ENCODE peak calls at places on chromosomes 7 and 10, in five cellular contexts. One of them, this sample, is unnamed.
A peak's percentile ranks its signal among the peaks of the same experiment; 100 is the strongest.

GRCh38 chr10:116296358-116296757 is 23.4 kb upstream of the GFRA1 start:
- DNase-seq in AG09319: no peak
- DNase-seq in GM12865: no peak
- DNase-seq in HL-60: no peak
- DNase-seq in lower lobe of right lung: no peak
- DNase-seq in this sample: no peak

GRCh38 chr10:50392966-50393718 is 141.8 kb upstream of the ASAH2 start:
- DNase-seq in HL-60: no peak
- DNase-seq in lower lobe of right lung: no peak
- DNase-seq in GM12865: no peak
- DNase-seq in AG09319: no peak
- DNase-seq in this sample: no peak

GRCh38 chr10:29470355-29470705 is 164.4 kb downstream of the SVIL start:
- DNase-seq in lower lobe of right lung: no peak
- DNase-seq in HL-60: peak; percentile 1
- DNase-seq in GM12865: no peak
- DNase-seq in AG09319: no peak
- DNase-seq in this sample: peak; percentile 51

GRCh38 chr7:68622500-68622899 is 975.8 kb upstream of the AUTS2 start:
- DNase-seq in HL-60: no peak
- DNase-seq in AG09319: no peak
- DNase-seq in lower lobe of right lung: no peak
- DNase-seq in GM12865: no peak
- DNase-seq in this sample: no peak

GRCh38 chr10:49572594-49573114 is 33.7 kb upstream of the ERCC6 start:
- DNase-seq in lower lobe of right lung: no peak
- DNase-seq in GM12865: no peak
- DNase-seq in AG09319: no peak
- DNase-seq in HL-60: no peak
- DNase-seq in this sample: no peak

GRCh38 chr10:122462533-122463465 is 1.4 kb downstream of the HTRA1 start:
- DNase-seq in GM12865: no peak
- DNase-seq in HL-60: no peak
- DNase-seq in AG09319: no peak
- DNase-seq in lower lobe of right lung: no peak
- DNase-seq in this sample: no peak

GRCh38 chr10:42990016-42990720 is 86.7 kb upstream of the RET start:
- DNase-seq in AG09319: no peak
- DNase-seq in GM12865: no peak
- DNase-seq in lower lobe of right lung: peak; percentile 34
- DNase-seq in HL-60: no peak
- DNase-seq in this sample: peak; percentile 13

GRCh38 chr7:64881461-64882287 is 21.4 kb upstream of the ZNF273 start:
- DNase-seq in lower lobe of right lung: no peak
- DNase-seq in HL-60: no peak
- DNase-seq in GM12865: no peak
- DNase-seq in AG09319: no peak
- DNase-seq in this sample: no peak

GRCh38 chr7:7884855-7885254 is 83.7 kb upstream of the GLCCI1 start:
- DNase-seq in AG09319: no peak
- DNase-seq in GM12865: no peak
- DNase-seq in lower lobe of right lung: no peak
- DNase-seq in HL-60: no peak
- DNase-seq in this sample: no peak

GRCh38 chr7:137423321-137423720 is 79.8 kb upstream of the PTN start:
- DNase-seq in AG09319: no peak
- DNase-seq in lower lobe of right lung: no peak
- DNase-seq in HL-60: no peak
- DNase-seq in GM12865: no peak
- DNase-seq in this sample: no peak

GRCh38 chr7:93890041-93890463 is 501 bp downstream of the TFPI2 start:
- DNase-seq in HL-60: no peak
- DNase-seq in AG09319: no peak
- DNase-seq in GM12865: peak; percentile 65
- DNase-seq in lower lobe of right lung: peak; percentile 43
- DNase-seq in this sample: peak; percentile 20

GRCh38 chr7:42843209-42843800 is 68.6 kb downstream of the C7orf25 start:
- DNase-seq in AG09319: no peak
- DNase-seq in GM12865: peak; percentile 3
- DNase-seq in HL-60: peak; percentile 46
- DNase-seq in lower lobe of right lung: no peak
- DNase-seq in this sample: peak; percentile 49

GRCh38 chr10:122294006-122294405 is 22.9 kb downstream of the BTBD16 start:
- DNase-seq in GM12865: no peak
- DNase-seq in AG09319: no peak
- DNase-seq in HL-60: no peak
- DNase-seq in lower lobe of right lung: no peak
- DNase-seq in this sample: no peak

GRCh38 chr7:3559178-3559765 is 258.2 kb downstream of the SDK1 start:
- DNase-seq in lower lobe of right lung: no peak
- DNase-seq in AG09319: no peak
- DNase-seq in HL-60: no peak
- DNase-seq in GM12865: no peak
- DNase-seq in this sample: peak; percentile 5

GRCh38 chr7:98107313-98107691 is 640 bp downstream of the LMTK2 start:
- DNase-seq in GM12865: peak; percentile 38
- DNase-seq in AG09319: no peak
- DNase-seq in HL-60: peak; percentile 7
- DNase-seq in lower lobe of right lung: no peak
- DNase-seq in this sample: peak; percentile 27

GRCh38 chr7:148173296-148173695 is 417.3 kb upstream of the C7orf33 start:
- DNase-seq in GM12865: no peak
- DNase-seq in lower lobe of right lung: no peak
- DNase-seq in HL-60: no peak
- DNase-seq in AG09319: no peak
- DNase-seq in this sample: no peak

GRCh38 chr7:148657929-148658328 is 40.8 kb upstream of the CUL1 start:
- DNase-seq in HL-60: no peak
- DNase-seq in lower lobe of right lung: no peak
- DNase-seq in GM12865: no peak
- DNase-seq in AG09319: no peak
- DNase-seq in this sample: no peak

GRCh38 chr10:4352566-4352961 is 473.4 kb upstream of the AKR1E2 start:
- DNase-seq in lower lobe of right lung: no peak
- DNase-seq in AG09319: no peak
- DNase-seq in HL-60: no peak
- DNase-seq in GM12865: no peak
- DNase-seq in this sample: no peak

GRCh38 chr10:43524434-43525247 is 49.8 kb downstream of the ZNF239 start:
- DNase-seq in AG09319: no peak
- DNase-seq in HL-60: no peak
- DNase-seq in GM12865: no peak
- DNase-seq in lower lobe of right lung: no peak
- DNase-seq in this sample: no peak

GRCh38 chr7:4178416-4178815 is 503.7 kb upstream of the FOXK1 start:
- DNase-seq in HL-60: no peak
- DNase-seq in GM12865: no peak
- DNase-seq in AG09319: no peak
- DNase-seq in lower lobe of right lung: no peak
- DNase-seq in this sample: no peak

GRCh38 chr10:104517946-104518345 is 123.1 kb upstream of the SORCS3 start:
- DNase-seq in AG09319: no peak
- DNase-seq in GM12865: no peak
- DNase-seq in HL-60: no peak
- DNase-seq in lower lobe of right lung: no peak
- DNase-seq in this sample: no peak

GRCh38 chr7:131029002-131029401 is 295.0 kb upstream of the KLF14 start:
- DNase-seq in lower lobe of right lung: no peak
- DNase-seq in GM12865: no peak
- DNase-seq in HL-60: no peak
- DNase-seq in AG09319: no peak
- DNase-seq in this sample: no peak

GRCh38 chr7:5286933-5287332 is 4.2 kb downstream of the SLC29A4 start:
- DNase-seq in GM12865: no peak
- DNase-seq in HL-60: no peak
- DNase-seq in lower lobe of right lung: no peak
- DNase-seq in AG09319: no peak
- DNase-seq in this sample: no peak

GRCh38 chr7:5283421-5284303 is 919 bp downstream of the SLC29A4 start:
- DNase-seq in AG09319: no peak
- DNase-seq in lower lobe of right lung: no peak
- DNase-seq in HL-60: no peak
- DNase-seq in GM12865: no peak
- DNase-seq in this sample: no peak

GRCh38 chr7:5287802-5288201 is 5.1 kb downstream of the SLC29A4 start:
- DNase-seq in GM12865: no peak
- DNase-seq in AG09319: no peak
- DNase-seq in lower lobe of right lung: no peak
- DNase-seq in HL-60: no peak
- DNase-seq in this sample: no peak

GRCh38 chr7:5282464-5283316 is at the start of gene SLC29A4:
- DNase-seq in AG09319: peak; percentile 2
- DNase-seq in HL-60: no peak
- DNase-seq in lower lobe of right lung: no peak
- DNase-seq in GM12865: peak; percentile 15
- DNase-seq in this sample: peak; percentile 22

DNA sequence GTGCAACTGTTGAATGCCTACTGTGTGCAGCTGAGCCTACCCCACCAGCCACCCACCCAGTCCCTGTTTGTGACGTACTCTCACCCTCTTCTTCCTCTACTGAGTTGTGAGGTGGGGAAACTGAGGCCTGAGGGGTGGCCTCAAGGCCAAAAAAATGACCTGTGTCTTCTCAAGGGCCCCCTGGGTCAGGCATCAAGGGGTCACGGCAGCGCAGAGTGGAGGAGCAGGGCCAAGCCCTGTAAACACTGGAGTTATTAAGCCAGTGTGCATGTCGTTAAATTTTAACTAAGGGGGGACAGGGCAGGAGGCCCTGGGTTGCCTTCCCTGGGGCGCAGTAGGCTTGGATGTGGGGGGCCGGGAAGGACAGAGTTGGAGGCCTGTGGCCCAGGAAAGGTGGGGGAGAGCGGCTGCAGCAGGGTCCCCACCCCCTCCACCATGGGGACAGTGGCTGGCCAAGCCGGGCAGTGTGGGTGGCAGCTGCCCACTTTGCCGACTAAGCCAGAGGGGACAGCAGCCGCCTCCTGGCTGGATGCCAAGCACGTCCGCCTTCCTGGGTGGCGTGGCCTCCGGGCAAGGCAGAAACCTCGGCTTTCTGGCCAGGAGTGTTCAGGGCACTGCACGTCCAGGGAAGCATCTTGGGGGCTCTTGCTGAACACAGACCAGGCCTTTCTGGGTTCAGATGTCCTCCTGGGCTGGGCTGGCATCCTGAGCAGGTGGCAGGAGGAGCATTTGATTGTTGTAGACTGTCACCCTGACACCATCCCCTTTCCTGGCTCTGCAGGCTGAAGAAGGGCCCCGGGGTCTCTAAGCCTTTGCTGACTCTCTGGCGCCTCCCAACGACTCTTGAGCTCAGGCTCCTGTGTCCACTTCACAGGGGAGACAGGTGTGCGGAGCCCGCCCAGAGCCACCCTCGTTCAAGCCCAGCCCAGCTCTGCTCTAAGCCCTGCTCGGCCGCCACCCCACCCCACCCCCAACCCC is 1.9 kb downstream of the SLC29A4 start:
- DNase-seq in HL-60: peak; percentile 49
- DNase-seq in lower lobe of right lung: peak; percentile 69
- DNase-seq in GM12865: peak; percentile 70
- DNase-seq in AG09319: no peak
- DNase-seq in this sample: peak; percentile 62
- TF ChIP-seq CTCF in HL-60: peak; percentile 37
- TF ChIP-seq CTCF in lower lobe of right lung: no peak
- TF ChIP-seq CTCF in GM12865: peak; percentile 56
- TF ChIP-seq CTCF in AG09319: peak; percentile 23
- TF ChIP-seq CTCF in this sample: peak; percentile 19

GRCh38 chr10:125174360-125174759 is 14.0 kb upstream of the CTBP2 start:
- DNase-seq in AG09319: no peak
- DNase-seq in HL-60: no peak
- DNase-seq in lower lobe of right lung: no peak
- DNase-seq in GM12865: no peak
- DNase-seq in this sample: no peak

GRCh38 chr10:125169279-125169678 is 8.9 kb upstream of the CTBP2 start:
- DNase-seq in GM12865: no peak
- DNase-seq in AG09319: no peak
- DNase-seq in lower lobe of right lung: no peak
- DNase-seq in HL-60: no peak
- DNase-seq in this sample: no peak

GRCh38 chr10:125169915-125170314 is 9.6 kb upstream of the CTBP2 start:
- DNase-seq in GM12865: no peak
- DNase-seq in HL-60: no peak
- DNase-seq in AG09319: no peak
- DNase-seq in lower lobe of right lung: no peak
- DNase-seq in this sample: no peak

GRCh38 chr10:125172694-125173093 is 12.3 kb upstream of the CTBP2 start:
- DNase-seq in lower lobe of right lung: no peak
- DNase-seq in HL-60: no peak
- DNase-seq in GM12865: no peak
- DNase-seq in AG09319: no peak
- DNase-seq in this sample: no peak

DNA sequence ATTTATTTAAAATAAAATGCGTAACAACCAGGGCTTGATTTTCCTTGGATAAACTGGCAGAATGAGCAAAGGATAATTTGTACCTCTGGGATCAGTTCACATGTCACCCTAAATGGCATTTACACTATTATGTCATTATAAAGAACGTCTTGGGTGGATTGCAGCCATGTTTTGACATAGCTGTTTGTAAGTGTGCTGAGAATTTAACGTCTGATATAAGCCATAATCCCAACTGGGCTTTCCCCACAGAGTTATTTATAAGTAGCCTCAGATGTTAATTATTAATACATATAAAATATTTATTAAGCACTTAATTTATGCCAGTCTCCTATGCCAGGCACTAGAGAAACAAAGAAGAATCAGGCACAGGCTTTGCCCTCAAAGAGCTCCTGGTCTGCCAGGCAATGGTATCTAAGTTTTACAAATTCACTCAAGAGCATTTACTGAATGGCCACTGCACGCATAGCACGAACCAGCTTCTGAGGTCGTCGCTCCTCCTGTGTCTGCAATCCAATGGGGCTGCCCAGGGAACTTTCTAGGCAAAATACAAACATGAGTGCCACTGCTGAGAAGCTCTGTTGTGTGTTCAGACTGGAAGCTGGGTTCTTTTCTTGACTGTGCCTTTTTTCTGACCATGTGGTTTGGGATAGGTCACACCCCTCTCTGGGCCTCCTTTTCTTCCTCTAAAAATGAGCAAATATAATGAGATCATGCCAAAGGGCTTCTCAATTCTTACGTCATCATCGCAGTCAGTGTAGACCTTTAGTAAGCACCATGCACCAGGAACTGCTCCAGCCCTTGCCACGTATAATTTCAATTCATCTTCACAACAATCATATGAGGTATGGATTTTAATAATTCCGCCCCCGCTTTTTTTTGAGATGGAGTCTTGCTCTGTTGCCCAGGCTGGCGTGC is 11.3 kb upstream of the CTBP2 start:
- DNase-seq in AG09319: no peak
- DNase-seq in lower lobe of right lung: no peak
- DNase-seq in GM12865: no peak
- DNase-seq in HL-60: no peak
- DNase-seq in this sample: no peak
- TF ChIP-seq CTCF in AG09319: no peak
- TF ChIP-seq CTCF in lower lobe of right lung: no peak
- TF ChIP-seq CTCF in GM12865: no peak
- TF ChIP-seq CTCF in HL-60: no peak
- TF ChIP-seq CTCF in this sample: no peak

GRCh38 chr10:33106767-33107166 is 148.7 kb upstream of the ITGB1 start:
- DNase-seq in HL-60: no peak
- DNase-seq in AG09319: no peak
- DNase-seq in GM12865: no peak
- DNase-seq in lower lobe of right lung: no peak
- DNase-seq in this sample: no peak
- TF ChIP-seq CTCF in HL-60: no peak
- TF ChIP-seq CTCF in AG09319: no peak
- TF ChIP-seq CTCF in GM12865: peak; percentile 10
- TF ChIP-seq CTCF in lower lobe of right lung: no peak
- TF ChIP-seq CTCF in this sample: no peak

GRCh38 chr7:51428226-51428887 is 111.7 kb upstream of the COBL start:
- DNase-seq in HL-60: no peak
- DNase-seq in lower lobe of right lung: no peak
- DNase-seq in AG09319: no peak
- DNase-seq in GM12865: no peak
- DNase-seq in this sample: peak; percentile 3
- TF ChIP-seq CTCF in HL-60: no peak
- TF ChIP-seq CTCF in lower lobe of right lung: no peak
- TF ChIP-seq CTCF in AG09319: no peak
- TF ChIP-seq CTCF in GM12865: no peak
- TF ChIP-seq CTCF in this sample: peak; percentile 14